ENCODE peak calls at places on chromosome 9, in six cellular contexts. R, D, U, P, A and Q are unnamed samples.

GRCh38 chr9:93701494-93702218 is 125.3 kb downstream of the PHF2 start:
- DNase-seq in R (no peak), D (no peak), U (no peak), P (no peak), A (no peak), Q (no peak)

GRCh38 chr9:33306037-33306436 is 15.7 kb downstream of the NFX1 start:
- DNase-seq in R (no peak), D (no peak), U (no peak), P (no peak), A (no peak), Q (no peak)

GRCh38 chr9:93059097-93059959 is 827 bp downstream of the SUSD3 start:
- DNase-seq in R (peak; percentile 40), D (peak; percentile 67), U (no peak), P (peak; percentile 55), A (no peak), Q (no peak)

GRCh38 chr9:21974542-21975409 is 19.4 kb downstream of the CDKN2A start:
- DNase-seq in R (no peak), D (no peak), U (peak; percentile 47), P (no peak), A (no peak), Q (peak; percentile 76)

GRCh38 chr9:16458696-16459420 is 411.6 kb downstream of the BNC2 start:
- DNase-seq in R (no peak), D (no peak), U (no peak), P (no peak), A (no peak), Q (peak; percentile 66)

GRCh38 chr9:70406446-70406862 is 8.0 kb downstream of the KLF9 start:
- DNase-seq in R (peak; percentile 76), D (no peak), U (peak; percentile 70), P (peak; percentile 45), A (no peak), Q (peak; percentile 52)

GRCh38 chr9:137028281-137029057 is 432 bp upstream of the ABCA2 start:
- DNase-seq in R (no peak), D (peak; percentile 82), U (peak; percentile 29), P (peak; percentile 53), A (peak; percentile 65), Q (no peak)

GRCh38 chr9:71921190-71921814 is 9.9 kb downstream of the C9orf85 start:
- DNase-seq in R (no peak), D (no peak), U (no peak), P (no peak), A (no peak), Q (no peak)

GRCh38 chr9:33180526-33181184 is 13.5 kb upstream of the B4GALT1 start:
- DNase-seq in R (no peak), D (no peak), U (peak; percentile 73), P (no peak), A (no peak), Q (peak; percentile 53)

GRCh38 chr9:108973876-108974275 is 39.4 kb downstream of the CTNNAL1 start:
- DNase-seq in R (no peak), D (no peak), U (no peak), P (no peak), A (no peak), Q (no peak)

GRCh38 chr9:106403081-106403480 is 459.9 kb upstream of the ZNF462 start:
- DNase-seq in R (no peak), D (no peak), U (peak; percentile 85), P (no peak), A (no peak), Q (peak; percentile 25)

GRCh38 chr9:92686954-92687353 is 17.0 kb upstream of the IPPK start:
- DNase-seq in R (no peak), D (no peak), U (no peak), P (no peak), A (no peak), Q (no peak)

GRCh38 chr9:37970301-37971106 is 66.6 kb upstream of the SLC25A51 start:
- DNase-seq in R (no peak), D (no peak), U (no peak), P (no peak), A (no peak), Q (no peak)

GRCh38 chr9:105363842-105364241 is 84.0 kb upstream of the FSD1L start:
- DNase-seq in R (no peak), D (no peak), U (no peak), P (no peak), A (no peak), Q (no peak)

GRCh38 chr9:694499-695154 is 146.9 kb upstream of the DMRT1 start:
- DNase-seq in R (peak; percentile 54), D (no peak), U (peak; percentile 90), P (no peak), A (no peak), Q (peak; percentile 84)

GRCh38 chr9:33469891-33470290 is 3.8 kb downstream of the NOL6 start:
- DNase-seq in R (no peak), D (no peak), U (no peak), P (no peak), A (no peak), Q (no peak)

GRCh38 chr9:2299843-2300205 is 284.7 kb downstream of the SMARCA2 start:
- DNase-seq in R (no peak), D (no peak), U (no peak), P (no peak), A (no peak), Q (no peak)

GRCh38 chr9:100049551-100049950 is 49.2 kb downstream of the ERP44 start:
- DNase-seq in R (no peak), D (no peak), U (no peak), P (no peak), A (no peak), Q (no peak)

GRCh38 chr9:96856363-96857286 is 2.3 kb upstream of the ZNF782 start:
- DNase-seq in R (no peak), D (peak; percentile 65), U (peak; percentile 65), P (peak; percentile 37), A (peak; percentile 58), Q (peak; percentile 71)

GRCh38 chr9:76810377-76810957 is 46.2 kb downstream of the PCA3 start:
- DNase-seq in R (peak; percentile 54), D (no peak), U (peak; percentile 70), P (peak; percentile 53), A (no peak), Q (peak; percentile 69)

GRCh38 chr9:121888438-121888775 is 204.7 kb downstream of the TTLL11 start:
- DNase-seq in R (no peak), D (no peak), U (peak; percentile 76), P (peak; percentile 62), A (no peak), Q (peak; percentile 96)

GRCh38 chr9:127444283-127444920 is 6.8 kb downstream of the RPL12 start:
- DNase-seq in R (no peak), D (no peak), U (no peak), P (no peak), A (no peak), Q (no peak)
- TF ChIP-seq CTCF in R (no peak), D (no peak), U (no peak), P (no peak), A (no peak), Q (no peak)

GRCh38 chr9:116166713-116167112 is 13.1 kb downstream of the PAPPA start:
- DNase-seq in R (no peak), D (no peak), U (no peak), P (no peak), A (no peak), Q (no peak)
- TF ChIP-seq CTCF in R (no peak), D (no peak), U (peak; percentile 19), P (no peak), A (no peak), Q (peak; percentile 1)

GRCh38 chr9:36866840-36867239 is 167.2 kb downstream of the PAX5 start:
- DNase-seq in R (no peak), D (no peak), U (no peak), P (no peak), A (no peak), Q (no peak)
- TF ChIP-seq CTCF in R (no peak), D (no peak), U (no peak), P (no peak), A (no peak), Q (peak; percentile 17)

GRCh38 chr9:89731262-89731980 is 126.6 kb downstream of the GADD45G start:
- DNase-seq in R (no peak), D (no peak), U (no peak), P (no peak), A (no peak), Q (no peak)

GRCh38 chr9:89732952-89733349 is 128.1 kb downstream of the GADD45G start:
- DNase-seq in R (no peak), D (no peak), U (no peak), P (peak; percentile 50), A (no peak), Q (no peak)

GRCh38 chr9:89729954-89730530 is 125.2 kb downstream of the GADD45G start:
- DNase-seq in R (no peak), D (no peak), U (no peak), P (no peak), A (no peak), Q (no peak)

GRCh38 chr9:89732295-89732951 is 127.6 kb downstream of the GADD45G start:
- DNase-seq in R (no peak), D (no peak), U (no peak), P (no peak), A (no peak), Q (no peak)

DNA sequence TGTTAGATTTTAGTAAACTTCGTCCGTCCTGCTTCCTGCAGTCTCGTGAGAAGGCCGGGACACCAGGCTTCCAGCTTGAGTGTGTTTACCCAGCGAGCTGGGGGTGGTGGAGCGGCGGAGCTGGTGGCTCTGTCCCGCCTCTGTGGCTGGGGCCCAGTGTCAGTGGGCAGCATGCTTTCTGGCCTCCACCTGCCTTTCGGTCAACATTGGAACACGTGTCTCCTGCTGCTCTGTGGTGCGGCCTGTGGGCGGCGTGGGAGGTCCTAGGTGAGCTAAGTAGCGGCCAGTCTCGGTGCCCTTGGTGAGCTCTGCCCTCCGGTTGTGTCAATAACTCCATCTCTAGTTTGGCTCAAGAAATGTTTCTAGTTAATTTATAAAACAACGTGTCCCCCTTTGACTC is 125.9 kb downstream of the GADD45G start:
- DNase-seq in R (no peak), D (peak; percentile 84), U (no peak), P (no peak), A (no peak), Q (no peak)
- TF ChIP-seq CTCF in R (no peak), D (no peak), U (no peak), P (no peak), A (no peak), Q (no peak)